ENCODE peak calls at places on chromosomes 3 and 15, in nine cellular contexts. T is colonic mucosa, D is HCT116, F is cardiac fibroblast, R is body of pancreas, U is prostate gland, S is spleen, E is astrocyte of the cerebellum, H is mammary epithelial cell. Z is an unnamed sample.

GRCh38 chr3:27458929-27459328 is 25.3 kb downstream of the SLC4A7 start:
- DNase-seq in T (no peak), D (no peak), F (no peak), R (no peak), U (no peak), S (no peak), E (no peak), H (no peak), Z (peak)

GRCh38 chr15:60408438-60409105 is 10.8 kb upstream of the ANXA2 start:
- DNase-seq in T (no peak), D (no peak), F (peak), R (no peak), U (no peak), S (no peak), E (no peak), H (peak), Z (peak)

GRCh38 chr3:151296226-151296625 is 17.9 kb upstream of the P2RY14 start:
- DNase-seq in T (no peak), D (no peak), F (no peak), R (no peak), U (no peak), S (no peak), E (no peak), H (no peak), Z (no peak)

GRCh38 chr3:171374260-171374659 is 85.9 kb downstream of the TNIK start:
- DNase-seq in T (no peak), D (no peak), F (peak), R (no peak), U (no peak), S (no peak), E (no peak), H (no peak), Z (no peak)

GRCh38 chr3:139300416-139300815 is 43.4 kb upstream of the MRPS22 start:
- DNase-seq in T (no peak), D (no peak), F (no peak), R (no peak), U (no peak), S (no peak), E (no peak), H (no peak), Z (no peak)

GRCh38 chr3:189132125-189132744 is 39.5 kb upstream of the TPRG1 start:
- DNase-seq in T (peak), D (peak), F (peak), R (peak), U (peak), S (peak), E (peak), H (peak), Z (peak)

GRCh38 chr3:23806322-23807160 is 786 bp downstream of the UBE2E1 start:
- DNase-seq in T (peak), D (no peak), F (no peak), R (peak), U (no peak), S (peak), E (no peak), H (no peak), Z (peak)

GRCh38 chr3:89859738-89860137 is 752.3 kb downstream of the EPHA3 start:
- DNase-seq in T (no peak), D (no peak), F (no peak), R (no peak), U (no peak), S (no peak), E (no peak), H (no peak), Z (no peak)

GRCh38 chr3:50600141-50600753 is 11.3 kb downstream of the CISH start:
- DNase-seq in T (no peak), D (no peak), F (no peak), R (peak), U (no peak), S (no peak), E (no peak), H (no peak), Z (no peak)

GRCh38 chr3:152058906-152059305 is 185.5 kb downstream of the SUCNR1 start:
- DNase-seq in T (no peak), D (no peak), F (peak), R (no peak), U (no peak), S (no peak), E (no peak), H (no peak), Z (no peak)

GRCh38 chr3:129003578-129004112 is 2.5 kb downstream of the EFCC1 start:
- DNase-seq in T (peak), D (peak), F (no peak), R (peak), U (peak), S (peak), E (no peak), H (peak), Z (no peak)

GRCh38 chr3:20798666-20799065 is 612.7 kb upstream of the SGO1 start:
- DNase-seq in T (no peak), D (no peak), F (no peak), R (no peak), U (no peak), S (no peak), E (no peak), H (no peak), Z (peak)

GRCh38 chr3:134428396-134428795 is 54.1 kb upstream of the AMOTL2 start:
- DNase-seq in T (no peak), D (no peak), F (peak), R (no peak), U (no peak), S (no peak), E (peak), H (no peak), Z (no peak)

GRCh38 chr3:138775254-138775595 is 59.5 kb downstream of the PIK3CB start:
- DNase-seq in T (no peak), D (no peak), F (no peak), R (no peak), U (no peak), S (no peak), E (no peak), H (peak), Z (peak)

GRCh38 chr15:85543741-85544155 is 163.3 kb downstream of the AKAP13 start:
- DNase-seq in T (peak), D (no peak), F (no peak), R (peak), U (peak), S (peak), E (no peak), H (peak), Z (no peak)

GRCh38 chr15:22810735-22811338 is 24.4 kb downstream of the NIPA1 start:
- DNase-seq in T (no peak), D (no peak), F (no peak), R (no peak), U (no peak), S (no peak), E (no peak), H (no peak), Z (no peak)

GRCh38 chr3:134079111-134079531 is 49.4 kb upstream of the SLCO2A1 start:
- DNase-seq in T (no peak), D (no peak), F (peak), R (no peak), U (no peak), S (no peak), E (no peak), H (peak), Z (no peak)

GRCh38 chr15:74988007-74988800 is 7.2 kb upstream of the SCAMP5 start:
- DNase-seq in T (peak), D (peak), F (peak), R (peak), U (no peak), S (peak), E (no peak), H (peak), Z (peak)

GRCh38 chr15:87369269-87369668 is 887.3 kb downstream of the NTRK3 start:
- DNase-seq in T (no peak), D (no peak), F (peak), R (no peak), U (no peak), S (no peak), E (peak), H (peak), Z (peak)

GRCh38 chr3:19221081-19221480 is 72.8 kb downstream of the KCNH8 start:
- DNase-seq in T (no peak), D (no peak), F (no peak), R (no peak), U (no peak), S (no peak), E (no peak), H (peak), Z (no peak)

GRCh38 chr3:130968231-130968630 is 58.4 kb downstream of the ASTE1 start:
- DNase-seq in T (no peak), D (no peak), F (peak), R (no peak), U (no peak), S (no peak), E (peak), H (no peak), Z (peak)

GRCh38 chr3:169348981-169349942 is 314.2 kb downstream of the MECOM start:
- DNase-seq in T (no peak), D (no peak), F (peak), R (peak), U (no peak), S (no peak), E (peak), H (peak), Z (no peak)

GRCh38 chr3:53196575-53197407 is 35.8 kb downstream of the PRKCD start:
- DNase-seq in T (peak), D (peak), F (peak), R (no peak), U (no peak), S (no peak), E (peak), H (no peak), Z (peak)

GRCh38 chr15:50820808-50821382 is 55.4 kb upstream of the SPPL2A start:
- DNase-seq in T (no peak), D (no peak), F (no peak), R (no peak), U (no peak), S (no peak), E (no peak), H (peak), Z (no peak)

GRCh38 chr3:102124301-102125158 is 275.2 kb downstream of the NFKBIZ start:
- DNase-seq in T (no peak), D (no peak), F (peak), R (no peak), U (no peak), S (no peak), E (no peak), H (peak), Z (peak)

GRCh38 chr15:46091860-46092450 is 457.1 kb downstream of the SQOR start:
- DNase-seq in T (peak), D (peak), F (peak), R (peak), U (peak), S (no peak), E (no peak), H (no peak), Z (peak)

GRCh38 chr3:50582083-50582482 is 12.8 kb downstream of the HEMK1 start:
- DNase-seq in T (no peak), D (no peak), F (no peak), R (no peak), U (no peak), S (no peak), E (no peak), H (no peak), Z (no peak)

GRCh38 chr15:40470423-40471104 is at the start of gene CHST14:
- DNase-seq in T (peak), D (no peak), F (peak), R (peak), U (peak), S (peak), E (no peak), H (no peak), Z (peak)

DNA sequence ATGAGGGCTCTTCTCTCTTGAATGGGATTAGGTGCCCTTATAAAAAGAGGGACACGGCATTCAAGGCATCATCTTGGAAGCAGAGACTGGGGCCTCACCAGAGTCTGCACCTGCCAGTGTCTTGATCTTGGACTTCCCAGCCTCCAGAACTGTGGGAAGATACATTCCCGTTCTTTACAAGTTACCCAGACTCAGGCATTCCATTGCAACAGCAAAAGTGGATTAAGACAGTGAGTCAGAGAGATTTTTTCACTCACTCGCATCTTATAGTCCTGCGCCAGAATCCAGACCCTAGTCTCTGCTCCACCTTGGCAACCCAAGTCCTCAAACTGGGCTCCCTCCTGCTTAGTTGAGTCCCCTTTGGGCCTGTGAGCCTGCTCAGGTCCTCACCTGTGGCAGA is 2.7 kb downstream of the LCTL start:
- DNase-seq in T (no peak), D (no peak), F (no peak), R (no peak), U (no peak), S (peak), E (no peak), H (no peak), Z (peak)
- H3K4me3 ChIP-seq in T (no peak), D (no peak), F (no peak), R (no peak), U (no peak), S (no peak), E (no peak), H (no peak), Z (no peak)

GRCh38 chr3:146156801-146157310 is 4.1 kb downstream of the PLOD2 start:
- DNase-seq in T (no peak), D (no peak), F (no peak), R (peak), U (peak), S (no peak), E (no peak), H (no peak), Z (no peak)
- H3K4me3 ChIP-seq in T (no peak), D (no peak), F (no peak), R (no peak), U (no peak), S (no peak), E (no peak), H (no peak), Z (peak)

DNA sequence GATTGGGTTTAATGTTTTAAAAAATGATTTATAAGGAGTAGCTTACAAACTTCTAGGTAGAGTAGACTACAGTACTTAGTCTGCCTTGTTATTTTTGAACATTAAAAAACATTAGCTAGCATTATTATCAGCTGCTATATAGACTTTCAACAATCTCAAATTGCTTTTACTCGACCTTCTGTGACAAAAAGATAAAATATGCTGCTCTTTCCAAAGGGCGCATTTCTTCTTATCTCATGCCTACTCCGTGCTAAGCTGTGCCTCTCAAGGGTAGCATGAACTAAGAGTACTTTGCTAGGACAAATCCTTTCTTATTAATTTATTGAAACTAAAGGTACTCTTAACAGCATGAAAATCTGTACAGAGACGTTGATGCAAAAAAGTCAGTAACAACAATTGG is 71.3 kb downstream of the SPRED1 start:
- DNase-seq in T (no peak), D (no peak), F (no peak), R (no peak), U (no peak), S (no peak), E (no peak), H (no peak), Z (no peak)
- H3K4me3 ChIP-seq in T (no peak), D (no peak), F (no peak), R (no peak), U (no peak), S (no peak), E (no peak), H (no peak), Z (no peak)

GRCh38 chr3:126320517-126321293 is 36.5 kb downstream of the KLF15 start:
- DNase-seq in T (no peak), D (no peak), F (no peak), R (no peak), U (no peak), S (peak), E (no peak), H (no peak), Z (no peak)

GRCh38 chr3:126321490-126321889 is 35.7 kb downstream of the KLF15 start:
- DNase-seq in T (no peak), D (no peak), F (no peak), R (no peak), U (no peak), S (peak), E (no peak), H (no peak), Z (no peak)

GRCh38 chr3:126322181-126322967 is 34.8 kb downstream of the KLF15 start:
- DNase-seq in T (no peak), D (no peak), F (no peak), R (no peak), U (no peak), S (peak), E (no peak), H (no peak), Z (no peak)

GRCh38 chr3:126329927-126330725 is 27.1 kb downstream of the KLF15 start:
- DNase-seq in T (no peak), D (no peak), F (no peak), R (no peak), U (no peak), S (no peak), E (no peak), H (no peak), Z (no peak)

GRCh38 chr3:126326629-126327028 is 30.6 kb downstream of the KLF15 start:
- DNase-seq in T (no peak), D (no peak), F (no peak), R (no peak), U (no peak), S (no peak), E (no peak), H (no peak), Z (no peak)
- H3K4me3 ChIP-seq in T (no peak), D (no peak), F (no peak), R (no peak), U (no peak), S (no peak), E (no peak), H (no peak), Z (no peak)

DNA sequence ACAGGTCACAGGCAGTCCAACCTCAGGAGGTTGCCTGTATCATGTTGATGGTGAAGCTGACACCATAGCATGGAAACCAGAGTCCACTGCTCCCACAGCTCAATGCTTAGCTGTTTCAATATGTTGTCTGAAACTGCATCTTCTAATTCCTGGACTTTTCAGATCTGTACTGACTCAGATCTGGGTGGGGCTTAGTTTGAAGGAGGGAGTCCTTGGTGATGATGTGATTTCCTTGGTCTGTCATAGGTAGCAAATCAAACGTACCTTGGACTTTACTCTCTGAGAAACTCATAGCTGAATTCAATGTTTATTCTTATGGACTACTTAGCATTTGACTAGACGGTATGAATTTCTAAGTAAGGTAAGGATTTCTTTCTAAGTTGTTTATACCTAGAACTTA is at the start of gene HHLA2:
- DNase-seq in T (peak), D (no peak), F (no peak), R (peak), U (no peak), S (no peak), E (no peak), H (peak), Z (no peak)
- H3K4me3 ChIP-seq in T (peak), D (no peak), F (no peak), R (no peak), U (no peak), S (no peak), E (no peak), H (no peak), Z (no peak)

GRCh38 chr3:156474560-156475389 is 80.1 kb downstream of the SSR3 start:
- DNase-seq in T (no peak), D (no peak), F (no peak), R (no peak), U (no peak), S (no peak), E (no peak), H (no peak), Z (no peak)
- H3K4me3 ChIP-seq in T (no peak), D (no peak), F (no peak), R (no peak), U (no peak), S (no peak), E (no peak), H (no peak), Z (no peak)

DNA sequence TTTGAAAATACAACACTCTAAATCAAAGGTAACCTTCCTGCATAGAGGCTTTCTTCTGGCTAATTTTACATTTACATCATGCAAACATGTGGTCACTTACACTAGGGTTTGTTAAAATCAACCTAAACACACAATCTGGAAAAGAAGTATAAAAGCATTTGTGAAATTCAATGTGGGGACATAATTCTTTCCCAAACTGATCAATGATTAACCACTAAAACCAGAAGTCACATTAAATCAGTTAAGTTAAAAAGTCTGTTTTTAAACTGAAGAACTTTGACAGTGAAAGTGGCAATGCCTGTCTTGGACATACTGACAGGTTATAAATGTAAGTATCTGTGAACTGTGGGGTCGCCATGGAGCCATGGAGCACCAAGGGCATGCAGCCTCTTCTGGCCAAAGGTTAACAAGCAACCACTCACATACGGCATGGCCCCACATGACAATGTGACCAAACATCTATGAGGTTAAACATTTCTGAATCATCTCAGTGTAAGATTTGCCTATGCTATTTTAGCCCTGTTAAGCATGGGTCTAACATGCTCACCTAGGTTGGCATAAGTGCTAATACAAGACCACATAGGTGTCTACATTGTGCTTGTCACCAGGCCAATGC is 278.2 kb downstream of the CTNNB1 start:
- DNase-seq in T (no peak), D (no peak), F (no peak), R (no peak), U (no peak), S (no peak), E (no peak), H (no peak), Z (no peak)
- H3K4me3 ChIP-seq in T (no peak), D (no peak), F (no peak), R (no peak), U (no peak), S (no peak), E (no peak), H (no peak), Z (no peak)

Z was measured in fibroblast of villous mesenchyme.